ENCODE peak calls at places on chromosomes 3 and 15, in seven cellular contexts. One of them, this sample, is unnamed.

GRCh38 chr15:50906954-50907865 is 1.3 kb upstream of the AP4E1 start:
- DNase-seq in IMR-90: peak; percentile 4
- DNase-seq in heart right ventricle: no peak
- DNase-seq in psoas muscle: no peak
- DNase-seq in tibial nerve: no peak
- DNase-seq in brain microvascular endothelial cell: no peak
- DNase-seq in neural progenitor cell: no peak
- DNase-seq in this sample: no peak

GRCh38 chr15:59282515-59283337 is 76.1 kb downstream of the LDHAL6B start:
- DNase-seq in neural progenitor cell: peak; percentile 18
- DNase-seq in psoas muscle: no peak
- DNase-seq in tibial nerve: no peak
- DNase-seq in brain microvascular endothelial cell: no peak
- DNase-seq in heart right ventricle: no peak
- DNase-seq in IMR-90: no peak
- DNase-seq in this sample: no peak

GRCh38 chr15:77584201-77584600 is 48.5 kb downstream of the LINGO1 start:
- DNase-seq in neural progenitor cell: peak; percentile 60
- DNase-seq in IMR-90: no peak
- DNase-seq in heart right ventricle: no peak
- DNase-seq in psoas muscle: no peak
- DNase-seq in tibial nerve: no peak
- DNase-seq in brain microvascular endothelial cell: no peak
- DNase-seq in this sample: no peak

GRCh38 chr3:12983326-12983725 is 89.9 kb downstream of the IQSEC1 start:
- DNase-seq in psoas muscle: no peak
- DNase-seq in tibial nerve: no peak
- DNase-seq in brain microvascular endothelial cell: no peak
- DNase-seq in heart right ventricle: no peak
- DNase-seq in neural progenitor cell: no peak
- DNase-seq in IMR-90: no peak
- DNase-seq in this sample: no peak

GRCh38 chr15:73305331-73306211 is 63.2 kb downstream of the HCN4 start:
- DNase-seq in brain microvascular endothelial cell: peak; percentile 67
- DNase-seq in heart right ventricle: no peak
- DNase-seq in psoas muscle: no peak
- DNase-seq in IMR-90: peak; percentile 65
- DNase-seq in tibial nerve: no peak
- DNase-seq in neural progenitor cell: peak; percentile 83
- DNase-seq in this sample: peak; percentile 24

GRCh38 chr15:84833447-84833846 is 16.3 kb downstream of the ALPK3 start:
- DNase-seq in tibial nerve: no peak
- DNase-seq in neural progenitor cell: no peak
- DNase-seq in IMR-90: peak; percentile 78
- DNase-seq in psoas muscle: no peak
- DNase-seq in brain microvascular endothelial cell: peak; percentile 47
- DNase-seq in heart right ventricle: no peak
- DNase-seq in this sample: no peak

GRCh38 chr3:40801276-40801675 is 276.5 kb downstream of the ZNF621 start:
- DNase-seq in brain microvascular endothelial cell: no peak
- DNase-seq in heart right ventricle: no peak
- DNase-seq in neural progenitor cell: no peak
- DNase-seq in IMR-90: no peak
- DNase-seq in tibial nerve: no peak
- DNase-seq in psoas muscle: no peak
- DNase-seq in this sample: no peak

GRCh38 chr15:66803182-66803729 is 101.2 kb downstream of the SMAD6 start:
- DNase-seq in psoas muscle: peak; percentile 92
- DNase-seq in neural progenitor cell: peak; percentile 81
- DNase-seq in brain microvascular endothelial cell: peak; percentile 95
- DNase-seq in heart right ventricle: peak; percentile 84
- DNase-seq in IMR-90: peak; percentile 98
- DNase-seq in tibial nerve: peak; percentile 70
- DNase-seq in this sample: peak; percentile 98

GRCh38 chr3:195282982-195283381 is 12.0 kb upstream of the XXYLT1 start:
- DNase-seq in psoas muscle: no peak
- DNase-seq in brain microvascular endothelial cell: no peak
- DNase-seq in heart right ventricle: no peak
- DNase-seq in neural progenitor cell: no peak
- DNase-seq in IMR-90: no peak
- DNase-seq in tibial nerve: no peak
- DNase-seq in this sample: no peak

GRCh38 chr15:70257047-70257446 is 159.3 kb upstream of the TLE3 start:
- DNase-seq in IMR-90: no peak
- DNase-seq in tibial nerve: no peak
- DNase-seq in heart right ventricle: no peak
- DNase-seq in psoas muscle: no peak
- DNase-seq in brain microvascular endothelial cell: no peak
- DNase-seq in neural progenitor cell: no peak
- DNase-seq in this sample: no peak

GRCh38 chr15:68210821-68211655 is 5.9 kb upstream of the CALML4 start:
- DNase-seq in psoas muscle: peak; percentile 75
- DNase-seq in tibial nerve: peak; percentile 41
- DNase-seq in IMR-90: peak; percentile 42
- DNase-seq in heart right ventricle: peak; percentile 73
- DNase-seq in neural progenitor cell: peak; percentile 82
- DNase-seq in brain microvascular endothelial cell: no peak
- DNase-seq in this sample: no peak

GRCh38 chr15:74541494-74542191 is 623 bp downstream of the ARID3B start:
- DNase-seq in IMR-90: peak; percentile 78
- DNase-seq in psoas muscle: peak; percentile 30
- DNase-seq in tibial nerve: no peak
- DNase-seq in brain microvascular endothelial cell: peak; percentile 49
- DNase-seq in neural progenitor cell: peak; percentile 61
- DNase-seq in heart right ventricle: no peak
- DNase-seq in this sample: no peak

GRCh38 chr15:90099868-90100854 is 2.1 kb downstream of the IDH2 start:
- DNase-seq in neural progenitor cell: no peak
- DNase-seq in heart right ventricle: no peak
- DNase-seq in brain microvascular endothelial cell: no peak
- DNase-seq in IMR-90: peak; percentile 53
- DNase-seq in tibial nerve: peak; percentile 46
- DNase-seq in psoas muscle: peak; percentile 54
- DNase-seq in this sample: no peak

GRCh38 chr15:89761009-89761831 is 10.2 kb upstream of the MESP1 start:
- DNase-seq in IMR-90: no peak
- DNase-seq in neural progenitor cell: no peak
- DNase-seq in heart right ventricle: no peak
- DNase-seq in brain microvascular endothelial cell: no peak
- DNase-seq in psoas muscle: no peak
- DNase-seq in tibial nerve: no peak
- DNase-seq in this sample: no peak

GRCh38 chr15:99433026-99433756 is 132.6 kb upstream of the MEF2A start:
- DNase-seq in heart right ventricle: no peak
- DNase-seq in tibial nerve: no peak
- DNase-seq in psoas muscle: no peak
- DNase-seq in brain microvascular endothelial cell: no peak
- DNase-seq in IMR-90: no peak
- DNase-seq in neural progenitor cell: no peak
- DNase-seq in this sample: no peak

GRCh38 chr3:69906351-69906966 is 93.1 kb upstream of the SAMMSON start:
- DNase-seq in psoas muscle: no peak
- DNase-seq in heart right ventricle: no peak
- DNase-seq in neural progenitor cell: no peak
- DNase-seq in IMR-90: no peak
- DNase-seq in tibial nerve: no peak
- DNase-seq in brain microvascular endothelial cell: no peak
- DNase-seq in this sample: no peak

GRCh38 chr3:137647179-137647578 is 116.9 kb upstream of the SOX14 start:
- DNase-seq in IMR-90: no peak
- DNase-seq in brain microvascular endothelial cell: no peak
- DNase-seq in heart right ventricle: no peak
- DNase-seq in tibial nerve: no peak
- DNase-seq in psoas muscle: no peak
- DNase-seq in neural progenitor cell: peak; percentile 77
- DNase-seq in this sample: no peak
- TF ChIP-seq CTCF in IMR-90: no peak
- TF ChIP-seq CTCF in brain microvascular endothelial cell: no peak
- TF ChIP-seq CTCF in heart right ventricle: no peak
- TF ChIP-seq CTCF in tibial nerve: no peak
- TF ChIP-seq CTCF in psoas muscle: no peak
- TF ChIP-seq CTCF in neural progenitor cell: peak; percentile 27
- TF ChIP-seq CTCF in this sample: no peak

GRCh38 chr3:128486692-128487537 is 6.1 kb downstream of the GATA2 start:
- DNase-seq in tibial nerve: no peak
- DNase-seq in neural progenitor cell: peak; percentile 62
- DNase-seq in IMR-90: peak; percentile 41
- DNase-seq in heart right ventricle: no peak
- DNase-seq in brain microvascular endothelial cell: no peak
- DNase-seq in psoas muscle: no peak
- DNase-seq in this sample: no peak
- H3K4me3 ChIP-seq in tibial nerve: peak overlapping the region; percentile 49
- H3K4me3 ChIP-seq in neural progenitor cell: peak overlapping the region; percentile 42
- H3K4me3 ChIP-seq in IMR-90: peak overlapping the region; percentile 89
- H3K4me3 ChIP-seq in heart right ventricle: peak overlapping the region; percentile 62
- H3K4me3 ChIP-seq in brain microvascular endothelial cell: peak overlapping the region; percentile 32
- H3K4me3 ChIP-seq in psoas muscle: peak overlapping the region; percentile 73
- H3K4me3 ChIP-seq in this sample: peak overlapping the region; percentile 84

GRCh38 chr3:118781879-118782278 is 252.8 kb downstream of the IGSF11 start:
- DNase-seq in brain microvascular endothelial cell: no peak
- DNase-seq in tibial nerve: no peak
- DNase-seq in neural progenitor cell: no peak
- DNase-seq in psoas muscle: no peak
- DNase-seq in heart right ventricle: no peak
- DNase-seq in IMR-90: no peak
- DNase-seq in this sample: peak; percentile 56

GRCh38 chr3:118782755-118783202 is 251.9 kb downstream of the IGSF11 start:
- DNase-seq in brain microvascular endothelial cell: no peak
- DNase-seq in heart right ventricle: no peak
- DNase-seq in neural progenitor cell: no peak
- DNase-seq in IMR-90: no peak
- DNase-seq in tibial nerve: no peak
- DNase-seq in psoas muscle: no peak
- DNase-seq in this sample: no peak

DNA sequence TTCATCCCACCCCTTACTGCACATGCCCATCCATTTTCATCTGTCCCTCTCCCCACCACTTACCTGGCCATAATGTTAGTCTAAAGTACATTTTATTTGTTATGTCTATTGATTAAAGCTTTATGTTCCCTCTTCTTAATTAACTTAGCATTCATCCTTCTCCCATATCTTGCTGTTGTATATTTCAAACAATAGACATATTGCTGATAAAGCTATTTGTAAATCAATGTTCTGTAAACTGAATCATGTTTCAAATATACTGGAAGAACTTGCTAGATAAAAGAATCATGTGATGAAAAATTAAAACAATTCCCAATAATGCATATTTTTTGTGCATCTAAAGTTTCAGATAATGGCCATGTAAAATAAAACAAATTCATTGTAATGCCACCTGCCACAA is 249.2 kb downstream of the IGSF11 start:
- DNase-seq in heart right ventricle: no peak
- DNase-seq in tibial nerve: no peak
- DNase-seq in IMR-90: no peak
- DNase-seq in psoas muscle: no peak
- DNase-seq in neural progenitor cell: no peak
- DNase-seq in brain microvascular endothelial cell: no peak
- DNase-seq in this sample: no peak
- TF ChIP-seq CTCF in heart right ventricle: no peak
- TF ChIP-seq CTCF in tibial nerve: no peak
- TF ChIP-seq CTCF in IMR-90: no peak
- TF ChIP-seq CTCF in psoas muscle: no peak
- TF ChIP-seq CTCF in neural progenitor cell: no peak
- TF ChIP-seq CTCF in brain microvascular endothelial cell: no peak
- TF ChIP-seq CTCF in this sample: no peak

DNA sequence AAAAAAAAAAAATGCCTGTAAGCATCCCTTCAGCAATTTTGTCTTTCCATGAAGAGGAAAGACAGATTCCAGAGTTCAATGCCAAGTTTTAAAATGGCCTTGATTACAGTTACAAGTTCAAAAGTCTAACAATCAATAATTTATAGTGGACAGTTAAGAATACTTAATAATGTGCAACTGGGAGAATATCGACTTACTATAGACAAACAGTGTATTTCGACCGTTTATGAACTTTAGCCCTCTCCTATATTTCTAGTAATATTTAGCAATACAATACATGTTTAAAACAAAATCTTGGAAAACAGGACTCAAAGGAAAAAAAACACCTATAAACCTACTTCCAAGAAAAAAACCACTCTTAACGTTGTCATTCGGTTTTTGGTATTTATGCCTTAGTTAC is 1.5 kb downstream of the PBRM1 start:
- DNase-seq in tibial nerve: no peak
- DNase-seq in neural progenitor cell: no peak
- DNase-seq in IMR-90: no peak
- DNase-seq in brain microvascular endothelial cell: no peak
- DNase-seq in heart right ventricle: no peak
- DNase-seq in psoas muscle: no peak
- DNase-seq in this sample: no peak
- H3K4me3 ChIP-seq in tibial nerve: no peak overlapping the region
- H3K4me3 ChIP-seq in neural progenitor cell: peak overlapping the region; percentile 90
- H3K4me3 ChIP-seq in IMR-90: no peak overlapping the region
- H3K4me3 ChIP-seq in brain microvascular endothelial cell: peak overlapping the region; percentile 89
- H3K4me3 ChIP-seq in heart right ventricle: no peak overlapping the region
- H3K4me3 ChIP-seq in psoas muscle: peak overlapping the region; percentile 91
- H3K4me3 ChIP-seq in this sample: peak overlapping the region; percentile 96